ENCODE peak calls at places on chromosomes 16 and 17, in ten cellular contexts. A is AG10803, D is fibroblast of mammary gland, C is fibroblast of lung, L is upper lobe of right lung, H is neural crest cell, G is progenitor cell of endocrine pancreas, F is pancreas, R is ovary, Q is HCT116. S is an unnamed sample.

GRCh38 chr17:28540231-28540630 is 12.2 kb downstream of the UNC119 start:
- DNase-seq in A (no peak), R (no peak), H (no peak), C (no peak), F (peak), D (no peak), Q (no peak), L (no peak), G (no peak), S (no peak)

GRCh38 chr17:44144966-44145739 is 3.4 kb downstream of the HROB start:
- DNase-seq in Q (no peak), C (peak), R (no peak), L (no peak), D (no peak), H (no peak), A (no peak), F (no peak), G (no peak), S (no peak)

GRCh38 chr16:3065069-3065741 is at the start of gene IL32:
- DNase-seq in A (peak), C (peak), D (peak), R (peak), L (no peak), Q (no peak), G (no peak), F (peak), H (no peak), S (no peak)

GRCh38 chr17:9332164-9332527 is 243.5 kb downstream of the STX8 start:
- DNase-seq in L (no peak), F (no peak), C (peak), A (no peak), H (no peak), Q (no peak), G (no peak), D (peak), R (no peak), S (no peak)

GRCh38 chr17:62090021-62090824 is 25.1 kb upstream of the MED13 start:
- DNase-seq in Q (no peak), R (no peak), D (no peak), H (no peak), G (peak), A (no peak), L (no peak), C (no peak), F (no peak), S (no peak)

GRCh38 chr16:15434425-15435215 is at the start of gene BMERB1:
- DNase-seq in R (peak), G (peak), C (peak), A (peak), H (peak), D (peak), F (peak), L (peak), Q (peak), S (peak)

GRCh38 chr17:71338396-71338795 is 782.4 kb upstream of the SOX9 start:
- DNase-seq in D (peak), F (no peak), C (peak), Q (no peak), A (peak), H (no peak), R (no peak), G (no peak), L (no peak), S (no peak)

GRCh38 chr17:27609606-27610303 is 21.2 kb upstream of the LGALS9 start:
- DNase-seq in L (no peak), D (peak), Q (no peak), A (peak), G (no peak), H (no peak), C (no peak), F (no peak), R (no peak), S (no peak)

GRCh38 chr16:26433807-26434206 is 632.9 kb upstream of the C16orf82 start:
- DNase-seq in A (no peak), H (no peak), R (no peak), Q (no peak), C (no peak), D (no peak), F (no peak), G (no peak), L (no peak), S (no peak)

GRCh38 chr16:11161439-11161838 is 94.6 kb downstream of the SOCS1 start:
- DNase-seq in R (no peak), A (no peak), F (no peak), H (no peak), D (no peak), C (no peak), G (no peak), L (no peak), Q (no peak), S (no peak)

GRCh38 chr17:36723459-36723858 is 122.1 kb downstream of the MRM1 start:
- DNase-seq in Q (no peak), C (no peak), H (no peak), F (no peak), R (no peak), A (no peak), D (no peak), L (no peak), G (no peak), S (no peak)

GRCh38 chr16:24825696-24826095 is 20.1 kb upstream of the SLC5A11 start:
- DNase-seq in C (no peak), A (no peak), D (no peak), Q (no peak), R (no peak), G (no peak), L (no peak), F (no peak), H (no peak), S (no peak)

GRCh38 chr16:56547120-56547948 is 17.5 kb upstream of the MT4 start:
- DNase-seq in R (no peak), L (no peak), D (peak), F (no peak), H (peak), C (peak), Q (no peak), G (no peak), A (peak), S (no peak)

DNA sequence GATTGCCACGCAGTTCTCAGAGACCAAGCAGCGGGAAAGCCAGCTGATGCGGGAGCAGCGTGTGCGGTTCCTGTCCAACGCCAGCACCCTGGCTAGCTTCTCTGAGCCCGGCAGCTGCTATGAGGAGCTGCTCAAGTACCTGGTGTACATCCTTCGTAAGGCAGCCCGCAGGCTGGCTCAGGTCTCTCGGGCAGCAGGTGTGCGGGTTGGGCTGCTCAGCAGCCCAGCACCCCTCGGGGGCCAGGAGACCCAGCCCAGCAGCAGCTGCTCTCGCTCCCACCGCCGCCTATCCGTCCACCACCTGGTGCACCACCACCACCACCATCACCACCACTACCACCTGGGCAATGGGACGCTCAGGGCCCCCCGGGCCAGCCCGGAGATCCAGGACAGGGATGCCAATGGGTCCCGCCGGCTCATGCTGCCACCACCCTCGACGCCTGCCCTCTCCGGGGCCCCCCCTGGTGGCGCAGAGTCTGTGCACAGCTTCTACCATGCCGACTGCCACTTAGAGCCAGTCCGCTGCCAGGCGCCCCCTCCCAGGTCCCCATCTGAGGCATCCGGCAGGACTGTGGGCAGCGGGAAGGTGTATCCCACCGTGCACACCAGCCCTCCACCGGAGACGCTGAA is 15.2 kb downstream of the CACNA1G start:
- DNase-seq in A (no peak), H (no peak), Q (no peak), F (no peak), L (no peak), C (no peak), R (no peak), G (no peak), D (no peak), S (no peak)
- TF ChIP-seq CTCF in A (peak), H (no peak), Q (no peak), F (no peak), L (no peak), C (no peak), R (no peak), G (no peak), D (no peak), S (no peak)

GRCh38 chr17:81097943-81098308 is 63.0 kb downstream of the BAIAP2 start:
- DNase-seq in H (no peak), L (peak), C (peak), A (peak), R (no peak), F (no peak), G (no peak), D (peak), Q (peak), S (peak)

GRCh38 chr17:81095608-81095888 is 60.6 kb downstream of the BAIAP2 start:
- DNase-seq in C (no peak), L (no peak), G (no peak), A (no peak), Q (no peak), F (no peak), R (no peak), H (no peak), D (no peak), S (no peak)

GRCh38 chr17:81094744-81095607 is 60.0 kb downstream of the BAIAP2 start:
- DNase-seq in A (peak), R (peak), C (peak), L (no peak), D (peak), F (no peak), Q (peak), G (peak), H (peak), S (peak)

GRCh38 chr17:81096741-81097133 is 61.8 kb downstream of the BAIAP2 start:
- DNase-seq in C (no peak), F (no peak), G (no peak), A (no peak), R (no peak), Q (no peak), H (no peak), D (peak), L (no peak), S (no peak)

DNA sequence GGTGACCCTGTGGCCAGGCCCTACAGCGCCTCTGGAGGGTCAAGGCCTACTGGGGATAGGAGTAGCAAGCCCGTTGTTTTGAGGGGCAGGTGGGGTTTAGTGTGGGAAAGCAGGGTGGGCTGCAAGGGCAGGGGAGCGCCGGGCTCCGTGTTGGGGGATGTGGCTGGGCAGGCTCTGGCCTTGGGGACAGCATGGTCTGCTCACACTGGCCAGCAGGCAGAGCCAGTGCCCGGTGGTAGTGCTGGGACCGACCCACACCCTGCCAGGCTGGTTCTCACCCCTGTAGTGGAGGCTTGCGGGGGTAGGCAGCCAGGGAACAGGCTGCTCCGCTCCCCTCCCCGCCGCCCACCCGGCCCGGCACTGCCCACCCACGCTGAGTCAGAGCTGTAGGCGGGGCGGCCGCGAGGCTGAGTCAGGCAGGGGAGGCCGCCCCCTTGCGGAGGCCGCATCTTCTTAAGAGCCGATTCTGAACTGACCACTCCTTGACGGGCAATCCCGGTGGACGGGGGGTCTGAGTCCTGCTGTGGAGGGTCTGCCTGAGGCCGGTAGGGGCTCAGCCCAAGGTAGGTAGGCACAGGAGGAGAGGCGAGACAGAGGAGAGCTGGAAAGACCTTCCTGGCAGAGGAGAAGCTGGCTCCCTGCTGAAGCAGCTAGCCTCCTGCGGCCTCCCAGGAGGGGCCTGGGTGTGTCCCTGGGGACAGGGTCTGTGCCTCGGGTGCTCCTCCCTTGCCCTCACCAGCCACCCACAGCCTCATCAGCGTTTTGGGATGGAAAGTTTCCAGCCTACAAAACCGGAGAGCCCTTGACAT is 62.4 kb downstream of the BAIAP2 start:
- DNase-seq in R (peak), C (peak), H (peak), L (peak), Q (peak), G (peak), F (no peak), D (peak), A (peak), S (peak)
- TF ChIP-seq CTCF in R (peak), C (peak), H (peak), L (peak), Q (no peak), G (peak), F (peak), D (peak), A (peak), S (peak)

GRCh38 chr17:16997514-16998429 is 25.9 kb upstream of the TNFRSF13B start:
- DNase-seq in Q (no peak), L (no peak), A (no peak), H (no peak), R (no peak), F (peak), G (no peak), C (no peak), D (peak), S (no peak)
- TF ChIP-seq CTCF in Q (peak), L (no peak), A (no peak), H (no peak), R (no peak), F (no peak), G (no peak), C (no peak), D (peak), S (no peak)

GRCh38 chr16:48864055-48864454 is 254.1 kb upstream of the N4BP1 start:
- DNase-seq in A (no peak), H (no peak), D (no peak), L (no peak), F (no peak), G (no peak), C (no peak), Q (no peak), R (no peak), S (no peak)

GRCh38 chr16:48865511-48865910 is 255.5 kb upstream of the N4BP1 start:
- DNase-seq in Q (no peak), H (no peak), L (no peak), G (no peak), C (no peak), D (no peak), F (no peak), R (no peak), A (no peak), S (no peak)

GRCh38 chr16:48860341-48860740 is 250.4 kb upstream of the N4BP1 start:
- DNase-seq in C (no peak), H (no peak), R (no peak), A (peak), Q (no peak), G (no peak), D (peak), F (no peak), L (no peak), S (no peak)

GRCh38 chr16:48862087-48862532 is 252.1 kb upstream of the N4BP1 start:
- DNase-seq in C (peak), L (no peak), D (peak), Q (peak), F (no peak), H (no peak), A (peak), R (no peak), G (no peak), S (no peak)
- TF ChIP-seq CTCF in C (peak), L (no peak), D (peak), Q (peak), F (no peak), H (no peak), A (peak), R (no peak), G (peak), S (no peak)

GRCh38 chr17:72717676-72718075 is 374.8 kb downstream of the SLC39A11 start:
- DNase-seq in R (no peak), D (no peak), L (no peak), G (no peak), C (peak), H (no peak), A (no peak), F (no peak), Q (peak), S (no peak)
- TF ChIP-seq CTCF in R (no peak), D (no peak), L (no peak), G (no peak), C (no peak), H (no peak), A (no peak), F (no peak), Q (no peak), S (no peak)

GRCh38 chr16:50819706-50820105 is 77.8 kb downstream of the CYLD start:
- DNase-seq in D (no peak), L (no peak), F (no peak), H (no peak), A (no peak), Q (no peak), C (no peak), G (no peak), R (no peak), S (peak)

GRCh38 chr16:50820225-50820624 is 78.3 kb downstream of the CYLD start:
- DNase-seq in Q (no peak), C (no peak), L (no peak), D (no peak), R (no peak), H (no peak), A (no peak), G (no peak), F (no peak), S (peak)

GRCh38 chr16:50818380-50818779 is 76.5 kb downstream of the CYLD start:
- DNase-seq in H (no peak), L (no peak), A (no peak), Q (no peak), C (no peak), D (no peak), G (no peak), R (no peak), F (no peak), S (peak)

GRCh38 chr16:50822671-50823070 is 80.8 kb downstream of the CYLD start:
- DNase-seq in Q (no peak), L (no peak), D (no peak), A (no peak), C (no peak), R (no peak), H (no peak), G (no peak), F (no peak), S (peak)

DNA sequence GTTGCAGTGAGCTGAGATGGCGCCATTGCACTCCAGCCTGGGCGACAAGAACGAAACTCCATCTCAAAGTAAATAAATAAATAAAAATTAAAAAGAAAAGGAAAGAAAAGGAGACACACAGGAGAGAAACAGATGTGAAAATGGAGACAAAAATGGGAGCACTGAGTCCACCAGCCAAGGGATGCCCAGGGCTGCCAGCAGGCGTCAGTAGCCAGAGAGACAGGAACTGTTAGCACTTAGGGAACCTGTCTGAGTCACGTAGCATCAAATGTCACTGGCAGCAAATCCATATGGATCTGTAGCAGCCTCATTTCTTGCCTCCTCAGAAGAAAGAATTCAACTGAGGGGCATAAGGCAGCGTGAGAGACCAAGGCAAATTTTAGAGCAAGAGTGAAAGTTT is 79.7 kb downstream of the CYLD start:
- DNase-seq in H (no peak), D (peak), L (no peak), R (no peak), F (no peak), C (no peak), Q (peak), G (no peak), A (no peak), S (no peak)
- TF ChIP-seq CTCF in H (no peak), D (peak), L (no peak), R (no peak), F (no peak), C (no peak), Q (no peak), G (no peak), A (peak), S (no peak)

DNA sequence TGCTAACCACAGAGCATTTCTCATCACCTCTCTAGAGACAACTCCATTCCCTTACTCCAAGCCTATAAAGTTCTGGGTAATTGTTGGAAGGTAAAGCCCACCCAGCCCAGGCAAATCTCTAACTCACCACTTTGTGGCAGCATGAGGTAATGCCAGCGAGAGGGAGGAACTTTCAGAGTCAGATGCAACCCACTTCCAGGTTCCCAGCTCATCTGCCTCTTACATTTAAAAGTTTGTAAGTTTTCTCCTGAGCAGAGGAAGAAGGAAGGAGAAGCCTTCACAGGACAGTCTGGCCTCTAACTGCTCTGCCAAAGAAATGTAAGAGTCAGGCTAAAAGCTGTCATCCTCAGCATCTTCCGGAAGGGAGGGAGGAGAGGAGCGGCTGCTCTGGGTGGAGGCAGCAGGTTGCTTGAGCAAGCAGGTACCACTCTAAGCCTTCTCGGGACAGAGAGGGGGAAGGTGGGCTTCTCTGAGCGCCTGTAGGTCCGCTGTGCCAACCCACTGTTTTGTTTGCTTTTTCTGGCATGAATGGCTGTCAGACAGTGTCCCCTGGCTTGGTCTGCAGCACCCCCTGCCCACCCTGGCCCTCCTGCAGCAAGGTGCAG is 1.0 kb downstream of the ZNF319 start:
- DNase-seq in G (no peak), F (no peak), H (no peak), Q (no peak), L (no peak), A (peak), D (peak), R (no peak), C (peak), S (no peak)
- TF ChIP-seq CTCF in G (no peak), F (no peak), H (peak), Q (no peak), L (no peak), A (peak), D (no peak), R (no peak), C (no peak), S (no peak)

GRCh38 chr16:674968-675883 is at the start of gene RHBDL1:
- DNase-seq in D (peak), G (no peak), H (no peak), C (peak), Q (no peak), R (peak), L (no peak), F (peak), A (peak), S (no peak)
- TF ChIP-seq CTCF in D (no peak), G (no peak), H (no peak), C (no peak), Q (no peak), R (no peak), L (no peak), F (no peak), A (no peak), S (no peak)